ENCODE peak calls at places on chromosomes 5 and 9, in seven cellular contexts. One of them, this sample, is unnamed.

GRCh38 chr5:121968910-121969607 is 7.3 kb downstream of the SRFBP1 start:
- DNase-seq in NT2/D1: no peak
- DNase-seq in foreskin fibroblast: peak
- DNase-seq in CD4-positive, CD25-positive, alpha-beta regulatory T cell: no peak
- DNase-seq in fibroblast of the aortic adventitia: peak
- DNase-seq in CD8-positive, alpha-beta T cell: no peak
- DNase-seq in mammary epithelial cell: peak
- DNase-seq in this sample: peak

GRCh38 chr5:61301345-61301744 is 30.7 kb upstream of the ZSWIM6 start:
- DNase-seq in NT2/D1: no peak
- DNase-seq in foreskin fibroblast: peak
- DNase-seq in CD4-positive, CD25-positive, alpha-beta regulatory T cell: no peak
- DNase-seq in fibroblast of the aortic adventitia: peak
- DNase-seq in CD8-positive, alpha-beta T cell: no peak
- DNase-seq in mammary epithelial cell: no peak
- DNase-seq in this sample: peak

GRCh38 chr9:69421908-69422801 is 97.1 kb downstream of the ENTREP1 start:
- DNase-seq in NT2/D1: peak
- DNase-seq in foreskin fibroblast: peak
- DNase-seq in CD4-positive, CD25-positive, alpha-beta regulatory T cell: peak
- DNase-seq in fibroblast of the aortic adventitia: peak
- DNase-seq in CD8-positive, alpha-beta T cell: peak
- DNase-seq in mammary epithelial cell: peak
- DNase-seq in this sample: peak

GRCh38 chr9:108162664-108163063 is 673.1 kb upstream of the KLF4 start:
- DNase-seq in NT2/D1: no peak
- DNase-seq in foreskin fibroblast: peak
- DNase-seq in CD4-positive, CD25-positive, alpha-beta regulatory T cell: no peak
- DNase-seq in fibroblast of the aortic adventitia: peak
- DNase-seq in CD8-positive, alpha-beta T cell: no peak
- DNase-seq in mammary epithelial cell: peak
- DNase-seq in this sample: peak

GRCh38 chr5:125411163-125412050 is 665.0 kb upstream of the ZNF608 start:
- DNase-seq in NT2/D1: no peak
- DNase-seq in foreskin fibroblast: peak
- DNase-seq in CD4-positive, CD25-positive, alpha-beta regulatory T cell: no peak
- DNase-seq in fibroblast of the aortic adventitia: peak
- DNase-seq in CD8-positive, alpha-beta T cell: no peak
- DNase-seq in mammary epithelial cell: peak
- DNase-seq in this sample: no peak

GRCh38 chr5:179378441-179379271 is 33.4 kb upstream of the ADAMTS2 start:
- DNase-seq in NT2/D1: no peak
- DNase-seq in foreskin fibroblast: peak
- DNase-seq in CD4-positive, CD25-positive, alpha-beta regulatory T cell: no peak
- DNase-seq in fibroblast of the aortic adventitia: no peak
- DNase-seq in CD8-positive, alpha-beta T cell: no peak
- DNase-seq in mammary epithelial cell: no peak
- DNase-seq in this sample: no peak

GRCh38 chr9:79944991-79945390 is 373.2 kb downstream of the TLE4 start:
- DNase-seq in NT2/D1: no peak
- DNase-seq in foreskin fibroblast: peak
- DNase-seq in CD4-positive, CD25-positive, alpha-beta regulatory T cell: peak
- DNase-seq in fibroblast of the aortic adventitia: no peak
- DNase-seq in CD8-positive, alpha-beta T cell: no peak
- DNase-seq in mammary epithelial cell: no peak
- DNase-seq in this sample: no peak

GRCh38 chr9:9718691-9719090 is 894.1 kb downstream of the PTPRD start:
- DNase-seq in NT2/D1: no peak
- DNase-seq in foreskin fibroblast: no peak
- DNase-seq in CD4-positive, CD25-positive, alpha-beta regulatory T cell: no peak
- DNase-seq in fibroblast of the aortic adventitia: no peak
- DNase-seq in CD8-positive, alpha-beta T cell: no peak
- DNase-seq in mammary epithelial cell: no peak
- DNase-seq in this sample: no peak

GRCh38 chr5:72559866-72560766 is 52.9 kb upstream of the ZNF366 start:
- DNase-seq in NT2/D1: peak
- DNase-seq in foreskin fibroblast: no peak
- DNase-seq in CD4-positive, CD25-positive, alpha-beta regulatory T cell: no peak
- DNase-seq in fibroblast of the aortic adventitia: no peak
- DNase-seq in CD8-positive, alpha-beta T cell: no peak
- DNase-seq in mammary epithelial cell: peak
- DNase-seq in this sample: no peak

GRCh38 chr5:137921931-137922330 is 32.7 kb downstream of the PKD2L2 start:
- DNase-seq in NT2/D1: no peak
- DNase-seq in foreskin fibroblast: peak
- DNase-seq in CD4-positive, CD25-positive, alpha-beta regulatory T cell: no peak
- DNase-seq in fibroblast of the aortic adventitia: peak
- DNase-seq in CD8-positive, alpha-beta T cell: no peak
- DNase-seq in mammary epithelial cell: peak
- DNase-seq in this sample: peak

GRCh38 chr5:176658007-176658599 is 10.8 kb downstream of the TSPAN17 start:
- DNase-seq in NT2/D1: peak
- DNase-seq in foreskin fibroblast: peak
- DNase-seq in CD4-positive, CD25-positive, alpha-beta regulatory T cell: peak
- DNase-seq in fibroblast of the aortic adventitia: peak
- DNase-seq in CD8-positive, alpha-beta T cell: peak
- DNase-seq in mammary epithelial cell: peak
- DNase-seq in this sample: peak

GRCh38 chr5:172648008-172648359 is 6.9 kb downstream of the NEURL1B start:
- DNase-seq in NT2/D1: no peak
- DNase-seq in foreskin fibroblast: no peak
- DNase-seq in CD4-positive, CD25-positive, alpha-beta regulatory T cell: no peak
- DNase-seq in fibroblast of the aortic adventitia: no peak
- DNase-seq in CD8-positive, alpha-beta T cell: no peak
- DNase-seq in mammary epithelial cell: peak
- DNase-seq in this sample: no peak

GRCh38 chr5:112625586-112625985 is 112.1 kb upstream of the APC start:
- DNase-seq in NT2/D1: no peak
- DNase-seq in foreskin fibroblast: no peak
- DNase-seq in CD4-positive, CD25-positive, alpha-beta regulatory T cell: no peak
- DNase-seq in fibroblast of the aortic adventitia: no peak
- DNase-seq in CD8-positive, alpha-beta T cell: no peak
- DNase-seq in mammary epithelial cell: no peak
- DNase-seq in this sample: no peak

GRCh38 chr9:8766096-8766495 is 966.5 kb upstream of the DMAC1 start:
- DNase-seq in NT2/D1: no peak
- DNase-seq in foreskin fibroblast: no peak
- DNase-seq in CD4-positive, CD25-positive, alpha-beta regulatory T cell: no peak
- DNase-seq in fibroblast of the aortic adventitia: no peak
- DNase-seq in CD8-positive, alpha-beta T cell: no peak
- DNase-seq in mammary epithelial cell: no peak
- DNase-seq in this sample: no peak

GRCh38 chr9:123194023-123194422 is 74.4 kb downstream of the STRBP start:
- DNase-seq in NT2/D1: no peak
- DNase-seq in foreskin fibroblast: no peak
- DNase-seq in CD4-positive, CD25-positive, alpha-beta regulatory T cell: no peak
- DNase-seq in fibroblast of the aortic adventitia: no peak
- DNase-seq in CD8-positive, alpha-beta T cell: no peak
- DNase-seq in mammary epithelial cell: no peak
- DNase-seq in this sample: no peak

GRCh38 chr9:133945977-133946753 is 46.0 kb downstream of the VAV2 start:
- DNase-seq in NT2/D1: no peak
- DNase-seq in foreskin fibroblast: no peak
- DNase-seq in CD4-positive, CD25-positive, alpha-beta regulatory T cell: no peak
- DNase-seq in fibroblast of the aortic adventitia: no peak
- DNase-seq in CD8-positive, alpha-beta T cell: no peak
- DNase-seq in mammary epithelial cell: no peak
- DNase-seq in this sample: no peak

GRCh38 chr9:134568116-134568515 is 73.5 kb upstream of the COL5A1 start:
- DNase-seq in NT2/D1: no peak
- DNase-seq in foreskin fibroblast: no peak
- DNase-seq in CD4-positive, CD25-positive, alpha-beta regulatory T cell: no peak
- DNase-seq in fibroblast of the aortic adventitia: no peak
- DNase-seq in CD8-positive, alpha-beta T cell: no peak
- DNase-seq in mammary epithelial cell: no peak
- DNase-seq in this sample: no peak

GRCh38 chr5:52657231-52657645 is 130.5 kb upstream of the ITGA1 start:
- DNase-seq in NT2/D1: no peak
- DNase-seq in foreskin fibroblast: no peak
- DNase-seq in CD4-positive, CD25-positive, alpha-beta regulatory T cell: peak
- DNase-seq in fibroblast of the aortic adventitia: peak
- DNase-seq in CD8-positive, alpha-beta T cell: no peak
- DNase-seq in mammary epithelial cell: peak
- DNase-seq in this sample: peak

GRCh38 chr9:109602987-109603386 is 104.9 kb upstream of the PTPN3 start:
- DNase-seq in NT2/D1: no peak
- DNase-seq in foreskin fibroblast: no peak
- DNase-seq in CD4-positive, CD25-positive, alpha-beta regulatory T cell: no peak
- DNase-seq in fibroblast of the aortic adventitia: no peak
- DNase-seq in CD8-positive, alpha-beta T cell: no peak
- DNase-seq in mammary epithelial cell: no peak
- DNase-seq in this sample: peak

GRCh38 chr9:38388283-38389223 is 3.9 kb upstream of the ALDH1B1 start:
- DNase-seq in NT2/D1: no peak
- DNase-seq in foreskin fibroblast: peak
- DNase-seq in CD4-positive, CD25-positive, alpha-beta regulatory T cell: no peak
- DNase-seq in fibroblast of the aortic adventitia: peak
- DNase-seq in CD8-positive, alpha-beta T cell: no peak
- DNase-seq in mammary epithelial cell: no peak
- DNase-seq in this sample: no peak

GRCh38 chr5:1703352-1704050 is 96.1 kb downstream of the MRPL36 start:
- DNase-seq in NT2/D1: no peak
- DNase-seq in foreskin fibroblast: no peak
- DNase-seq in CD4-positive, CD25-positive, alpha-beta regulatory T cell: no peak
- DNase-seq in fibroblast of the aortic adventitia: no peak
- DNase-seq in CD8-positive, alpha-beta T cell: no peak
- DNase-seq in mammary epithelial cell: no peak
- DNase-seq in this sample: no peak

GRCh38 chr5:1657161-1657741 is 133.5 kb upstream of the LPCAT1 start:
- DNase-seq in NT2/D1: no peak
- DNase-seq in foreskin fibroblast: no peak
- DNase-seq in CD4-positive, CD25-positive, alpha-beta regulatory T cell: no peak
- DNase-seq in fibroblast of the aortic adventitia: no peak
- DNase-seq in CD8-positive, alpha-beta T cell: no peak
- DNase-seq in mammary epithelial cell: no peak
- DNase-seq in this sample: no peak

DNA sequence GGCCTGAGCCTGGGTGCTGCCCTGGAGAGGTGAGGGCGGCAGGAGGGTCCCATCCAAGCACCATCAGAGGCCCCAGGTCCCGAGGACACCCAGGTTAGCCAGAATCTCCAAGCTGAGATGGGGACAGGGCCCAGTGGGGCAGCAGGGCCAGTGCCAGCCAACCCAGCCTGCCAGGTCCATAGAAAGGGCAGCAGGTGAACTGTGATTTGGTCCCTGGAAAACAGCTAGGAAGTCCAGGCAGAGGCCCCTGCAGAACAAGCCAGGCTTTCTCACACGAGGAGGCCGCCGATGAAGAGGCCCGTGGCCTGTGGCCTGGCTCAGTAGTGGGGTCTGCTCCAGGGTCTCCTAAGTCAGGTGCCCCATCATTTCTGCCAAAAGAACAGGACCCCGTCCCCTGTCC is 2.0 kb downstream of the AGPAT2 start:
- DNase-seq in NT2/D1: no peak
- DNase-seq in foreskin fibroblast: no peak
- DNase-seq in CD4-positive, CD25-positive, alpha-beta regulatory T cell: no peak
- DNase-seq in fibroblast of the aortic adventitia: no peak
- DNase-seq in CD8-positive, alpha-beta T cell: no peak
- DNase-seq in mammary epithelial cell: no peak
- DNase-seq in this sample: no peak
- H3K4me3 ChIP-seq in NT2/D1: no peak
- H3K4me3 ChIP-seq in foreskin fibroblast: no peak
- H3K4me3 ChIP-seq in CD4-positive, CD25-positive, alpha-beta regulatory T cell: no peak
- H3K4me3 ChIP-seq in fibroblast of the aortic adventitia: no peak
- H3K4me3 ChIP-seq in CD8-positive, alpha-beta T cell: no peak
- H3K4me3 ChIP-seq in mammary epithelial cell: no peak
- H3K4me3 ChIP-seq in this sample: no peak

DNA sequence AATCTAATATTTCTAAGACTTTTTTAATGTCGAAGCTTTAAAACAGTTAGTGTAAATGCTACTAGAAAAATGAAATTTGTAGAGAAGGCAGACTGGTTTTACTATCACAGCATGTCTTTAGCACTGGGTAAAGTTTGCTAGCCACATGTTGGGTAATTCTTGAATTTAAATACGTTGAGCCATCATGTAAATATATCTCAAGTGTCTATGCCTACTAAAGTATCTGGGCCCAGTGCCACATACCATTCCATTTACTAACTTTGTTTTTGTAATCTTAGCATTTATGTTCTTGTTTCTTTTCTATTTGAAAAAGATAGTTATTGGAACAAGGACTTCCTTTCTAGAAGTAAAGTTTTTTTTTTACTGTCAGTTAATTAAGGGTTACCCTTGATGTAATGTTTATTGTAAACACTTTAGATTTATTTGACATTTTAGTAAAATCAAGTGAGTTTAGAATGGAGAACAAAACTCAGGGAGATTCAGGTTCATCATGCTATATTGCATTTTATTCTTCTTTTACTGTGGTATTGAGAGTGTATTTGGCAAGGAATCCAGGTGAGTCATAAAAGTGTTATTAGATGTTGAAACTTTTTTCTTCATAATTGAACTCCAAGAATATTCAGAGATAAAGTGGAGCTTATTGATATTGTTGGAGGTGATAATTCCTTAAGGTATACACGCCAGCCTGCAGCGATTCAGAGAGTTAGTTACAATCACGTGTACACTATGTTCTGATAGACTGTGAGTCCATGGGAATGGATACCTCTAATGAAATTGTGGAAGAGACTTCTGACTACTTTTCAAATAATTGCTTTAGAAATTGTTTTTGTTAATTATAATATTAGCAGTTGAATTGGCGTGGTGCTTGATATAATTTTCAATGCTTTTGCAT is 182.5 kb downstream of the CCDC171 start:
- DNase-seq in NT2/D1: no peak
- DNase-seq in foreskin fibroblast: peak
- DNase-seq in CD4-positive, CD25-positive, alpha-beta regulatory T cell: no peak
- DNase-seq in fibroblast of the aortic adventitia: peak
- DNase-seq in CD8-positive, alpha-beta T cell: no peak
- DNase-seq in mammary epithelial cell: peak
- DNase-seq in this sample: peak
- H3K4me3 ChIP-seq in NT2/D1: no peak
- H3K4me3 ChIP-seq in foreskin fibroblast: no peak
- H3K4me3 ChIP-seq in CD4-positive, CD25-positive, alpha-beta regulatory T cell: no peak
- H3K4me3 ChIP-seq in fibroblast of the aortic adventitia: no peak
- H3K4me3 ChIP-seq in CD8-positive, alpha-beta T cell: no peak
- H3K4me3 ChIP-seq in mammary epithelial cell: no peak
- H3K4me3 ChIP-seq in this sample: no peak

DNA sequence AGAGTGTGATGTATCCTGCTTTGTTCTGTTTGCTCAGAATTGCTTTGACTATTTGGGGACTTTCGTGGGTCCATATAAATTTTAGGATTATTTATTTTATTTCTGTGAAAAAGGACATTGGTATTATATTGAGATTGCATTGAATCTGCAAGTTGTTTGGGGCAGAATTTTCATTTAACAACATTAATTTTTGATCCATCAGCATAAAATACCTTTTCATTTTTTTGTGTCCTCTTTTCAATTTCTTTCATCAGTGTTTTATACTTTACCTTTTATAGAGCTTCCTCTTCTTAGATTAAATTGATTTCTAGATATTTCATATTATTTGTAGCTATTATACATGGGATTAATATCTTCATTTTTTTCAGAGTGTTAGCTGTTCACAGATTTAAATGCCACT is 40.8 kb upstream of the FBXL7 start:
- DNase-seq in NT2/D1: no peak
- DNase-seq in foreskin fibroblast: no peak
- DNase-seq in CD4-positive, CD25-positive, alpha-beta regulatory T cell: no peak
- DNase-seq in fibroblast of the aortic adventitia: no peak
- DNase-seq in CD8-positive, alpha-beta T cell: no peak
- DNase-seq in mammary epithelial cell: no peak
- DNase-seq in this sample: no peak
- H3K4me3 ChIP-seq in NT2/D1: no peak
- H3K4me3 ChIP-seq in foreskin fibroblast: no peak
- H3K4me3 ChIP-seq in CD4-positive, CD25-positive, alpha-beta regulatory T cell: no peak
- H3K4me3 ChIP-seq in fibroblast of the aortic adventitia: no peak
- H3K4me3 ChIP-seq in CD8-positive, alpha-beta T cell: no peak
- H3K4me3 ChIP-seq in mammary epithelial cell: no peak
- H3K4me3 ChIP-seq in this sample: no peak

GRCh38 chr9:101737165-101737704 is 1.2 kb downstream of the GRIN3A start:
- DNase-seq in NT2/D1: no peak
- DNase-seq in foreskin fibroblast: no peak
- DNase-seq in CD4-positive, CD25-positive, alpha-beta regulatory T cell: no peak
- DNase-seq in fibroblast of the aortic adventitia: no peak
- DNase-seq in CD8-positive, alpha-beta T cell: no peak
- DNase-seq in mammary epithelial cell: no peak
- DNase-seq in this sample: no peak
- H3K4me3 ChIP-seq in NT2/D1: peak
- H3K4me3 ChIP-seq in foreskin fibroblast: no peak
- H3K4me3 ChIP-seq in CD4-positive, CD25-positive, alpha-beta regulatory T cell: no peak
- H3K4me3 ChIP-seq in fibroblast of the aortic adventitia: no peak
- H3K4me3 ChIP-seq in CD8-positive, alpha-beta T cell: no peak
- H3K4me3 ChIP-seq in mammary epithelial cell: no peak
- H3K4me3 ChIP-seq in this sample: no peak

This sample was measured in astrocyte of the cerebellum.